ENCODE peak calls at places on chromosomes 12 and 14, in five cellular contexts. T is PC-3, D is WTC11, J is GM13976, A is breast epithelium. G is an unnamed sample.

GRCh38 chr12:78793491-78793890 is 71.1 kb upstream of the SYT1 start:
- DNase-seq in T (no peak), D (no peak), J (no peak), A (no peak), G (no peak)

GRCh38 chr14:32696325-32697101 is 242.2 kb upstream of the NPAS3 start:
- DNase-seq in T (no peak), A (no peak), J (no peak), D (no peak), G (no peak)

GRCh38 chr14:69291891-69292586 is 32.1 kb downstream of the GALNT16 start:
- DNase-seq in J (no peak), T (no peak), A (no peak), D (no peak), G (peak; percentile 45)

GRCh38 chr14:32382704-32383103 is 53.6 kb downstream of the AKAP6 start:
- DNase-seq in A (no peak), J (no peak), D (peak; percentile 27), T (peak; percentile 59), G (no peak)

GRCh38 chr14:102605026-102605425 is 12.6 kb downstream of the RCOR1 start:
- DNase-seq in J (no peak), D (no peak), T (peak; percentile 31), A (peak; percentile 56), G (no peak)

GRCh38 chr12:32477714-32478113 is 78.4 kb downstream of the FGD4 start:
- DNase-seq in A (no peak), T (no peak), D (no peak), J (no peak), G (no peak)

GRCh38 chr14:68789798-68790655 is 2.8 kb downstream of the ZFP36L1 start:
- DNase-seq in T (no peak), A (no peak), J (no peak), D (no peak), G (peak; percentile 71)

GRCh38 chr14:101557811-101558738 is 3.2 kb upstream of the DIO3 start:
- DNase-seq in J (no peak), A (no peak), D (peak; percentile 56), T (peak; percentile 41), G (no peak)

GRCh38 chr14:103546651-103547454 is 15.6 kb downstream of the BAG5 start:
- DNase-seq in A (peak; percentile 78), D (peak; percentile 94), J (peak; percentile 95), T (peak; percentile 76), G (no peak)

GRCh38 chr12:84994436-84994835 is 41.6 kb downstream of the TSPAN19 start:
- DNase-seq in D (no peak), A (no peak), T (no peak), J (no peak), G (no peak)

GRCh38 chr14:93231129-93231979 is 24.3 kb downstream of the UBR7 start:
- DNase-seq in T (peak; percentile 21), A (no peak), J (peak; percentile 55), D (no peak), G (no peak)

GRCh38 chr12:52327086-52327829 is 6.1 kb upstream of the KRT83 start:
- DNase-seq in T (peak; percentile 98), A (peak; percentile 85), J (peak; percentile 82), D (peak; percentile 78), G (no peak)

GRCh38 chr12:6817056-6817455 is 4.6 kb upstream of the GPR162 start:
- DNase-seq in T (no peak), J (no peak), A (no peak), D (no peak), G (no peak)

GRCh38 chr12:6816598-6816997 is 5.0 kb upstream of the GPR162 start:
- DNase-seq in T (no peak), J (no peak), A (no peak), D (no peak), G (no peak)

GRCh38 chr12:6818246-6819006 is 3.2 kb upstream of the GPR162 start:
- DNase-seq in A (no peak), T (no peak), J (no peak), D (peak; percentile 74), G (no peak)

GRCh38 chr12:6819069-6820030 is 2.3 kb upstream of the GPR162 start:
- DNase-seq in A (no peak), T (no peak), D (no peak), J (no peak), G (no peak)

DNA sequence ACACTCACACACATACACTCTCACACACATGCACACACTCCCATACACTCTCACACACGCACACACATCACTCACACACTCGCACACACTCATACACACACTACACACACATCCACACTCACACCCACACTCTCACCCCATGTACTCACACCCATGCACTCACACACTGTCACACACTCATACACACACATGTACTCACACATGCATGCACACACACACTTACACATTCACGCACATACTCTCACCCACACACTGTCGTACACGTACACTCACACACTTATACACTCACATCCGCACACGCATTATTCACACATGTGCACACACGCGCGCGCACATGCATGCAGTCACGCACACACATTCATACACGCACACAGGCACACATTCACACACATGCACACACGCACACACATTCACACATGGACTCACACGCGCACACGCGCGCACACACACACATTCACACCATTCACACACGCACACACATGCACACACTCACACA is 3.9 kb upstream of the GPR162 start:
- DNase-seq in T (no peak), J (no peak), A (no peak), D (no peak), G (no peak)
- TF ChIP-seq CTCF in T (no peak), J (no peak), A (no peak), D (no peak), G (no peak)

GRCh38 chr14:50854521-50854920 is 17.3 kb upstream of the ABHD12B start:
- DNase-seq in T (no peak), A (no peak), J (no peak), D (no peak), G (no peak)
- TF ChIP-seq CTCF in T (no peak), A (no peak), J (no peak), D (no peak), G (no peak)

GRCh38 chr12:115817399-115817798 is 460.1 kb downstream of the MED13L start:
- DNase-seq in T (no peak), A (no peak), J (no peak), D (no peak), G (no peak)

GRCh38 chr12:115820661-115821060 is 456.8 kb downstream of the MED13L start:
- DNase-seq in A (no peak), J (no peak), D (no peak), T (no peak), G (no peak)

GRCh38 chr12:115815924-115816323 is 461.6 kb downstream of the MED13L start:
- DNase-seq in D (no peak), J (no peak), A (no peak), T (no peak), G (no peak)

GRCh38 chr12:115823635-115824034 is 453.9 kb downstream of the MED13L start:
- DNase-seq in A (no peak), D (no peak), T (no peak), J (no peak), G (no peak)

DNA sequence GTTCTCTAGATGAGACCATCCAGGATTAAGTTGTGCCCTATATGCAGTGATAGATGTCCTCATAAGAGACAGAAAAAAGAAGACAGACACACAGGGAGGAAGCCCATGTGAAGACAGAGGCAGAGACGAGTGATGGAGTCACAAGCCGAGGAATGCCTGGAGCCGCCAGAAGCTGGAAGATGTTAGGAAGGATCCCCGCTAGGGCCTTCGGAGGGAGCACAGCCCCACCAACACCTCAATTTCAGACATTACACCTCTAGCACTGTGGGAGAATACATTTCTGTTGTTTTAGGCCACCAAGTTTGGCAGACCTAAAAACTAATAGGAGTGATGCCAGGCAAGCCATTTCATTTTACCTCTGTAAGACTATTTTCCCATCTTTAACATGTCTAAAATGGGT is 458.5 kb downstream of the MED13L start:
- DNase-seq in D (peak; percentile 17), T (no peak), A (no peak), J (no peak), G (no peak)
- TF ChIP-seq CTCF in D (no peak), T (no peak), A (no peak), J (no peak), G (no peak)

GRCh38 chr12:126342866-126343265 is 1277.6 kb downstream of the AACS start:
- DNase-seq in A (no peak), T (no peak), D (no peak), J (no peak), G (no peak)

GRCh38 chr12:126343352-126343751 is 1278.1 kb downstream of the AACS start:
- DNase-seq in A (no peak), D (no peak), T (no peak), J (no peak), G (no peak)

GRCh38 chr12:126349383-126349782 is 1284.1 kb downstream of the AACS start:
- DNase-seq in D (no peak), T (no peak), J (no peak), A (no peak), G (no peak)

GRCh38 chr12:126346087-126346486 is 1280.9 kb downstream of the AACS start:
- DNase-seq in D (no peak), A (no peak), J (no peak), T (no peak), G (no peak)

GRCh38 chr12:126347421-126347820 is 1282.2 kb downstream of the AACS start:
- DNase-seq in D (no peak), A (no peak), T (no peak), J (no peak), G (no peak)
- TF ChIP-seq CTCF in D (no peak), A (no peak), T (peak; percentile 42), J (no peak), G (peak; percentile 54)

G was measured in type B pancreatic cell.